ENCODE peak calls at places on chromosomes 11 and 22, in four cellular contexts. One of them, this sample, is unnamed.

GRCh38 chr11:59802639-59803176 is 7.9 kb downstream of the MRPL16 start:
- DNase-seq in T-helper 2 cell: peak; percentile 62
- DNase-seq in AG09309: peak; percentile 16
- DNase-seq in stromal cell of bone marrow: peak; percentile 40
- DNase-seq in this sample: peak; percentile 45

GRCh38 chr11:118170231-118170630 is 6.2 kb downstream of the SCN2B start:
- DNase-seq in T-helper 2 cell: no peak
- DNase-seq in AG09309: no peak
- DNase-seq in stromal cell of bone marrow: no peak
- DNase-seq in this sample: no peak

GRCh38 chr11:105767945-105768344 is 158.1 kb downstream of the GRIA4 start:
- DNase-seq in T-helper 2 cell: no peak
- DNase-seq in AG09309: no peak
- DNase-seq in stromal cell of bone marrow: no peak
- DNase-seq in this sample: no peak

GRCh38 chr11:65979261-65979759 is 17.8 kb downstream of the SART1 start:
- DNase-seq in T-helper 2 cell: no peak
- DNase-seq in AG09309: no peak
- DNase-seq in stromal cell of bone marrow: no peak
- DNase-seq in this sample: no peak

GRCh38 chr11:126607776-126608625 is 252.5 kb downstream of the ST3GAL4 start:
- DNase-seq in T-helper 2 cell: no peak
- DNase-seq in AG09309: no peak
- DNase-seq in stromal cell of bone marrow: no peak
- DNase-seq in this sample: no peak

GRCh38 chr11:95908826-95909225 is 15.1 kb downstream of the MTMR2 start:
- DNase-seq in T-helper 2 cell: no peak
- DNase-seq in AG09309: no peak
- DNase-seq in stromal cell of bone marrow: peak; percentile 53
- DNase-seq in this sample: no peak

GRCh38 chr22:42711281-42711731 is 9.4 kb downstream of the A4GALT start:
- DNase-seq in T-helper 2 cell: no peak
- DNase-seq in AG09309: no peak
- DNase-seq in stromal cell of bone marrow: peak; percentile 22
- DNase-seq in this sample: no peak

GRCh38 chr11:48154162-48154561 is 62.4 kb upstream of the OR4B1 start:
- DNase-seq in T-helper 2 cell: no peak
- DNase-seq in AG09309: peak; percentile 8
- DNase-seq in stromal cell of bone marrow: peak; percentile 9
- DNase-seq in this sample: no peak

GRCh38 chr11:103978588-103979580 is 57.6 kb upstream of the DDI1 start:
- DNase-seq in T-helper 2 cell: no peak
- DNase-seq in AG09309: no peak
- DNase-seq in stromal cell of bone marrow: no peak
- DNase-seq in this sample: no peak

GRCh38 chr11:73242291-73243092 is 24.4 kb downstream of the P2RY2 start:
- DNase-seq in T-helper 2 cell: peak; percentile 56
- DNase-seq in AG09309: no peak
- DNase-seq in stromal cell of bone marrow: no peak
- DNase-seq in this sample: peak; percentile 64

GRCh38 chr11:13487661-13488030 is 8.2 kb downstream of the PTH start:
- DNase-seq in T-helper 2 cell: peak; percentile 43
- DNase-seq in AG09309: no peak
- DNase-seq in stromal cell of bone marrow: no peak
- DNase-seq in this sample: peak; percentile 4

GRCh38 chr22:37018086-37018814 is 997 bp downstream of the TST start:
- DNase-seq in T-helper 2 cell: no peak
- DNase-seq in AG09309: no peak
- DNase-seq in stromal cell of bone marrow: no peak
- DNase-seq in this sample: no peak

GRCh38 chr22:46774456-46775363 is 12.3 kb downstream of the TBC1D22A start:
- DNase-seq in T-helper 2 cell: peak; percentile 57
- DNase-seq in AG09309: no peak
- DNase-seq in stromal cell of bone marrow: no peak
- DNase-seq in this sample: no peak

GRCh38 chr11:80595011-80595410 is 1154.2 kb upstream of the TENM4 start:
- DNase-seq in T-helper 2 cell: no peak
- DNase-seq in AG09309: no peak
- DNase-seq in stromal cell of bone marrow: no peak
- DNase-seq in this sample: no peak

GRCh38 chr11:67405688-67406339 is 1.9 kb downstream of the TBC1D10C start:
- DNase-seq in T-helper 2 cell: no peak
- DNase-seq in AG09309: no peak
- DNase-seq in stromal cell of bone marrow: no peak
- DNase-seq in this sample: no peak

GRCh38 chr22:33126881-33127280 is 68.7 kb upstream of the SYN3 start:
- DNase-seq in T-helper 2 cell: no peak
- DNase-seq in AG09309: no peak
- DNase-seq in stromal cell of bone marrow: no peak
- DNase-seq in this sample: no peak

GRCh38 chr11:94017446-94017845 is 3.7 kb upstream of the HEPHL1 start:
- DNase-seq in T-helper 2 cell: no peak
- DNase-seq in AG09309: no peak
- DNase-seq in stromal cell of bone marrow: no peak
- DNase-seq in this sample: no peak

GRCh38 chr22:25081409-25081824 is 118.2 kb upstream of the CRYBB3 start:
- DNase-seq in T-helper 2 cell: peak; percentile 75
- DNase-seq in AG09309: no peak
- DNase-seq in stromal cell of bone marrow: no peak
- DNase-seq in this sample: peak; percentile 49

GRCh38 chr11:64649304-64649703 is 58.3 kb downstream of the SLC22A12 start:
- DNase-seq in T-helper 2 cell: peak; percentile 11
- DNase-seq in AG09309: no peak
- DNase-seq in stromal cell of bone marrow: no peak
- DNase-seq in this sample: no peak

GRCh38 chr11:132604446-132604845 is 927.9 kb downstream of the OPCML start:
- DNase-seq in T-helper 2 cell: no peak
- DNase-seq in AG09309: no peak
- DNase-seq in stromal cell of bone marrow: no peak
- DNase-seq in this sample: no peak

GRCh38 chr11:4187055-4187988 is 92.7 kb downstream of the RRM1 start:
- DNase-seq in T-helper 2 cell: peak; percentile 66
- DNase-seq in AG09309: peak; percentile 42
- DNase-seq in stromal cell of bone marrow: peak; percentile 74
- DNase-seq in this sample: peak; percentile 88

GRCh38 chr22:40922484-40923303 is 28.5 kb upstream of the RBX1 start:
- DNase-seq in T-helper 2 cell: peak; percentile 73
- DNase-seq in AG09309: peak; percentile 29
- DNase-seq in stromal cell of bone marrow: peak; percentile 51
- DNase-seq in this sample: peak; percentile 40

GRCh38 chr11:69377029-69377952 is 83.3 kb downstream of the MYEOV start:
- DNase-seq in T-helper 2 cell: no peak
- DNase-seq in AG09309: no peak
- DNase-seq in stromal cell of bone marrow: no peak
- DNase-seq in this sample: no peak

GRCh38 chr11:112216591-112217105 is 9.6 kb upstream of the PTS start:
- DNase-seq in T-helper 2 cell: no peak
- DNase-seq in AG09309: no peak
- DNase-seq in stromal cell of bone marrow: no peak
- DNase-seq in this sample: no peak

GRCh38 chr11:7275133-7275532 is 23.4 kb downstream of the SYT9 start:
- DNase-seq in T-helper 2 cell: no peak
- DNase-seq in AG09309: no peak
- DNase-seq in stromal cell of bone marrow: no peak
- DNase-seq in this sample: no peak

GRCh38 chr11:117876341-117877119 is at the start of gene FXYD6:
- DNase-seq in T-helper 2 cell: no peak
- DNase-seq in AG09309: no peak
- DNase-seq in stromal cell of bone marrow: no peak
- DNase-seq in this sample: no peak

GRCh38 chr22:44098966-44099530 is 74.9 kb downstream of the PARVB start:
- DNase-seq in T-helper 2 cell: no peak
- DNase-seq in AG09309: no peak
- DNase-seq in stromal cell of bone marrow: no peak
- DNase-seq in this sample: no peak

GRCh38 chr11:31870609-31871309 is 59.6 kb upstream of the PAX6 start:
- DNase-seq in T-helper 2 cell: peak; percentile 20
- DNase-seq in AG09309: no peak
- DNase-seq in stromal cell of bone marrow: peak; percentile 18
- DNase-seq in this sample: no peak

GRCh38 chr11:10122337-10123197 is 171.5 kb downstream of the SBF2 start:
- DNase-seq in T-helper 2 cell: peak; percentile 0
- DNase-seq in AG09309: no peak
- DNase-seq in stromal cell of bone marrow: no peak
- DNase-seq in this sample: no peak

GRCh38 chr11:27532652-27533325 is 26.2 kb upstream of the LIN7C start:
- DNase-seq in T-helper 2 cell: no peak
- DNase-seq in AG09309: no peak
- DNase-seq in stromal cell of bone marrow: no peak
- DNase-seq in this sample: no peak

GRCh38 chr11:65084598-65085375 is 765 bp downstream of the ZFPL1 start:
- DNase-seq in T-helper 2 cell: no peak
- DNase-seq in AG09309: no peak
- DNase-seq in stromal cell of bone marrow: no peak
- DNase-seq in this sample: no peak

GRCh38 chr11:112113539-112114457 is 27.1 kb downstream of the SDHD start:
- DNase-seq in T-helper 2 cell: peak; percentile 61
- DNase-seq in AG09309: peak; percentile 47
- DNase-seq in stromal cell of bone marrow: peak; percentile 41
- DNase-seq in this sample: no peak

GRCh38 chr11:117328414-117329010 is 858 bp downstream of the CEP164 start:
- DNase-seq in T-helper 2 cell: peak; percentile 27
- DNase-seq in AG09309: no peak
- DNase-seq in stromal cell of bone marrow: peak; percentile 17
- DNase-seq in this sample: no peak

GRCh38 chr22:27629908-27630733 is 171.4 kb downstream of the MN1 start:
- DNase-seq in T-helper 2 cell: no peak
- DNase-seq in AG09309: no peak
- DNase-seq in stromal cell of bone marrow: no peak
- DNase-seq in this sample: no peak

GRCh38 chr11:75733346-75734107 is 15.9 kb downstream of the MOGAT2 start:
- DNase-seq in T-helper 2 cell: no peak
- DNase-seq in AG09309: no peak
- DNase-seq in stromal cell of bone marrow: peak; percentile 13
- DNase-seq in this sample: no peak

GRCh38 chr11:123063396-123064267 is 1.7 kb upstream of the HSPA8 start:
- DNase-seq in T-helper 2 cell: peak; percentile 82
- DNase-seq in AG09309: peak; percentile 28
- DNase-seq in stromal cell of bone marrow: peak; percentile 32
- DNase-seq in this sample: peak; percentile 39